ENCODE peak calls at places on chromosomes 4 and X, in five cellular contexts. Z is Peyer's patch; Q is activated CD8-positive, alpha-beta memory T cell treated with anti-CD3 and anti-CD28 coated beads, Interleukin-2, amount 50 U/mL, for 4 hours; W is NCI-H1092; S is T-helper 9 cell. B is an unnamed sample.

GRCh38 chr4:86271057-86271456 is 88.8 kb downstream of the MAPK10 start:
- DNase-seq in Z (no peak), Q (no peak), W (no peak), S (no peak), B (no peak)

GRCh38 chr4:62709618-62710252 is 1509.6 kb downstream of the ADGRL3 start:
- DNase-seq in Z (no peak), Q (no peak), W (peak), S (no peak), B (no peak)

GRCh38 chrX:100615015-100615414 is 21.6 kb downstream of the TSPAN6 start:
- DNase-seq in Z (no peak), Q (no peak), W (no peak), S (no peak), B (no peak)

GRCh38 chr4:23036921-23037495 is 344.3 kb downstream of the GBA3 start:
- DNase-seq in Z (no peak), Q (no peak), W (no peak), S (no peak), B (no peak)

GRCh38 chr4:6388713-6389112 is 83.7 kb downstream of the PPP2R2C start:
- DNase-seq in Z (no peak), Q (no peak), W (no peak), S (no peak), B (no peak)

GRCh38 chr4:73450398-73451004 is 14.5 kb downstream of the AFP start:
- DNase-seq in Z (no peak), Q (no peak), W (peak), S (no peak), B (no peak)

GRCh38 chr4:53479731-53480525 is 102.5 kb downstream of the FIP1L1 start:
- DNase-seq in Z (no peak), Q (no peak), W (no peak), S (no peak), B (no peak)

GRCh38 chr4:156771171-156771837 is 200.3 kb downstream of the PDGFC start:
- DNase-seq in Z (no peak), Q (no peak), W (no peak), S (no peak), B (peak)

GRCh38 chr4:140756292-140757219 is at the start of gene TBC1D9:
- DNase-seq in Z (peak), Q (no peak), W (peak), S (no peak), B (peak)

GRCh38 chr4:3403104-3403906 is 38.5 kb upstream of the HGFAC start:
- DNase-seq in Z (peak), Q (no peak), W (no peak), S (no peak), B (no peak)

GRCh38 chrX:129540725-129541184 is 696 bp downstream of the OCRL start:
- DNase-seq in Z (peak), Q (no peak), W (no peak), S (peak), B (no peak)

GRCh38 chrX:135346975-135347374 is 37.7 kb downstream of the ETDC start:
- DNase-seq in Z (no peak), Q (no peak), W (no peak), S (no peak), B (no peak)

GRCh38 chr4:110190249-110190648 is 8.2 kb downstream of the ELOVL6 start:
- DNase-seq in Z (no peak), Q (no peak), W (no peak), S (no peak), B (no peak)

GRCh38 chrX:150512426-150512825 is 56.0 kb upstream of the MTM1 start:
- DNase-seq in Z (no peak), Q (no peak), W (no peak), S (no peak), B (no peak)

GRCh38 chr4:10079951-10080873 is 36.4 kb downstream of the WDR1 start:
- DNase-seq in Z (peak), Q (no peak), W (no peak), S (no peak), B (no peak)

GRCh38 chr4:82780398-82781231 is 18.0 kb downstream of the SCD5 start:
- DNase-seq in Z (peak), Q (no peak), W (peak), S (no peak), B (peak)

GRCh38 chr4:6497796-6498195 is 25.4 kb upstream of the PPP2R2C start:
- DNase-seq in Z (no peak), Q (no peak), W (no peak), S (no peak), B (no peak)

GRCh38 chr4:19832388-19832787 is 419.3 kb upstream of the SLIT2 start:
- DNase-seq in Z (no peak), Q (no peak), W (no peak), S (no peak), B (no peak)

GRCh38 chr4:131499139-131499873 is 1649.8 kb upstream of the PCDH10 start:
- DNase-seq in Z (no peak), Q (no peak), W (no peak), S (no peak), B (no peak)

GRCh38 chrX:119672252-119672825 is 20.6 kb downstream of the SEPTIN6 start:
- DNase-seq in Z (no peak), Q (no peak), W (peak), S (no peak), B (no peak)

GRCh38 chr4:101211146-101211553 is 136.2 kb downstream of the PPP3CA start:
- DNase-seq in Z (no peak), Q (no peak), W (no peak), S (no peak), B (no peak)